ENCODE peak calls at places on chromosomes 3 and 15, in four cellular contexts. C is HepG2, N is H1, J is GM12878. X is an unnamed sample.

GRCh38 chr3:50575372-50575771 is 6.0 kb downstream of the HEMK1 start:
- DNase-seq in C (no peak), J (no peak), N (no peak), X (no peak)

GRCh38 chr15:63915209-63915887 is 81.6 kb upstream of the HERC1 start:
- DNase-seq in C (no peak), N (no peak), J (no peak), X (no peak)

GRCh38 chr15:31128919-31129768 is 27.6 kb upstream of the TRPM1 start:
- DNase-seq in N (peak), J (no peak), C (peak), X (peak)

GRCh38 chr3:121809249-121809648 is 25.6 kb downstream of the IQCB1 start:
- DNase-seq in C (no peak), N (no peak), J (peak), X (no peak)

GRCh38 chr15:28123408-28124023 is 24.4 kb upstream of the OCA2 start:
- DNase-seq in C (peak), N (peak), J (no peak), X (peak)

GRCh38 chr3:176905331-176905730 is 292.0 kb downstream of the TBL1XR1 start:
- DNase-seq in C (no peak), N (no peak), J (no peak), X (no peak)

GRCh38 chr3:87136066-87136596 is 91.0 kb upstream of the CHMP2B start:
- DNase-seq in J (no peak), N (no peak), C (no peak), X (no peak)

GRCh38 chr3:33875680-33876079 is 77.2 kb downstream of the PDCD6IP start:
- DNase-seq in C (no peak), J (no peak), N (no peak), X (no peak)

GRCh38 chr3:115448856-115449255 is 174.5 kb upstream of the GAP43 start:
- DNase-seq in J (no peak), N (no peak), C (no peak), X (no peak)

GRCh38 chr15:53835309-53835708 is 75.8 kb upstream of the WDR72 start:
- DNase-seq in C (no peak), N (no peak), J (no peak), X (no peak)

GRCh38 chr15:68612979-68613740 is 34.4 kb downstream of the CORO2B start:
- DNase-seq in C (no peak), J (no peak), N (no peak), X (no peak)

GRCh38 chr3:147903037-147903436 is 493.9 kb downstream of the ZIC1 start:
- DNase-seq in J (no peak), C (no peak), N (no peak), X (no peak)

GRCh38 chr3:168162172-168162571 is 66.4 kb upstream of the GOLIM4 start:
- DNase-seq in J (no peak), N (no peak), C (no peak), X (no peak)

GRCh38 chr15:49238342-49238741 is 68.3 kb downstream of the GALK2 start:
- DNase-seq in C (no peak), N (no peak), J (no peak), X (peak)

GRCh38 chr15:82810061-82810862 is 834 bp downstream of the WHAMM start:
- DNase-seq in C (peak), N (no peak), J (no peak), X (peak)

GRCh38 chr3:123063034-123063433 is 3.8 kb upstream of the PDIA5 start:
- DNase-seq in N (no peak), J (no peak), C (no peak), X (no peak)

GRCh38 chr15:67148196-67148701 is 82.8 kb downstream of the SMAD3 start:
- DNase-seq in C (peak), N (no peak), J (no peak), X (no peak)

GRCh38 chr3:129112308-129113052 is 9.1 kb downstream of the RAB43 start:
- DNase-seq in J (no peak), N (no peak), C (peak), X (no peak)

GRCh38 chr3:165669502-165669901 is 167.7 kb downstream of the BCHE start:
- DNase-seq in N (no peak), C (no peak), J (no peak), X (no peak)

GRCh38 chr3:72368331-72368975 is 479.8 kb downstream of the SHQ1 start:
- DNase-seq in C (no peak), N (no peak), J (no peak), X (no peak)

GRCh38 chr3:134449277-134449676 is 36.5 kb downstream of the ANAPC13 start:
- DNase-seq in N (no peak), J (no peak), C (peak), X (peak)

GRCh38 chr3:113847243-113847642 is 8.7 kb downstream of the GRAMD1C start:
- DNase-seq in N (no peak), J (no peak), C (no peak), X (no peak)

GRCh38 chr3:124407260-124407659 is 323.0 kb upstream of the UMPS start:
- DNase-seq in J (no peak), C (no peak), N (no peak), X (no peak)

GRCh38 chr15:67177750-67178149 is 76.7 kb downstream of the AAGAB start:
- DNase-seq in C (no peak), J (no peak), N (no peak), X (no peak)

GRCh38 chr15:70526221-70526973 is 237.0 kb downstream of the UACA start:
- DNase-seq in J (no peak), C (no peak), N (no peak), X (peak)

GRCh38 chr15:82570721-82571519 is 30.7 kb upstream of the RPS17 start:
- DNase-seq in J (no peak), C (no peak), N (no peak), X (peak)

GRCh38 chr3:16174976-16175901 is 759 bp downstream of the GALNT15 start:
- DNase-seq in J (no peak), N (no peak), C (no peak), X (no peak)

GRCh38 chr3:32384938-32385337 is 6.7 kb upstream of the CMTM7 start:
- DNase-seq in J (no peak), C (no peak), N (no peak), X (peak)

GRCh38 chr3:150296123-150296750 is 111.9 kb upstream of the TSC22D2 start:
- DNase-seq in J (no peak), N (no peak), C (no peak), X (no peak)

GRCh38 chr3:124887177-124887995 is at the start of gene ITGB5:
- DNase-seq in J (no peak), C (peak), N (no peak), X (peak)

GRCh38 chr3:170007031-170007663 is 30.6 kb upstream of the GPR160 start:
- DNase-seq in N (no peak), J (peak), C (peak), X (no peak)

DNA sequence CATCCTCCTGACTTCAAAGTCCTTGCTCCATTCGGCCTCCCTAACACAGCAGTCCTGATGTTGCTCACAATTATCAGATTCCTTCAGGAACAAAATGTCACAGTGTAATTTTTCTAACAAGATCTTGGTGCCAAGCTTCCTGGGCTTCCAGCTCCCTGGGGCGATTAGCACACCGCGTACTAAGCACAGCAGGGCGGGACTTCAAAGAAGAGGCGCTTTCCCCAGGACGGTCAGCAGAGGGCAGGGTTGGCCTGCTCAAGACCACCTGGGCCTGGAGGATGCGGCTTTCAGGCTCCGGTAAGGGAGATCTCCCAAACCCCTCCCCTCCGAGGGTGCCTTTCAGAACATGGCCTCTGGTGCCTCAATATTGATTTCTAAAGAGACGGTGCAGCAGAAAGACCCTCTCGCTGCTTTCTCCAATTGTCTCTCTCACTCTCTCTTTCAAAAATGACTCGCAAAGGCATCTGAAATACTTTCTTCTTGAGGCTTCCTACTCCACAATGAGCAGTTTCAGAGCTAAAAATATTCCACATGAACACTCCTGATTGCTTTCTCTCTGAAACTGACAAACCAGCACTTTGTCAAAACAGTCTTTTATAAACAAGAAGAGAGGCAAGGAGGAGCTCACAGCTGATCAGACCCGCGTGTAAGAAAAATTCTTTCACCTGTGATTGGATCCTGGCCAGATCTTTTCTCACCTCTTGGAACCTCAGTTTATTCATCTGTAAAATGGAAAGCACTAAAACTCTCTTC is 154.1 kb downstream of the ADAMTS9 start:
- DNase-seq in C (peak), J (peak), N (peak), X (peak)
- TF ChIP-seq MAX in C (no peak), J (no peak), N (peak), X (no peak)

GRCh38 chr15:48177383-48177874 is 666 bp downstream of the MYEF2 start:
- DNase-seq in J (peak), C (no peak), N (no peak), X (peak)
- TF ChIP-seq TCF12 in J (no peak), C (no peak), N (no peak), X (no peak)

DNA sequence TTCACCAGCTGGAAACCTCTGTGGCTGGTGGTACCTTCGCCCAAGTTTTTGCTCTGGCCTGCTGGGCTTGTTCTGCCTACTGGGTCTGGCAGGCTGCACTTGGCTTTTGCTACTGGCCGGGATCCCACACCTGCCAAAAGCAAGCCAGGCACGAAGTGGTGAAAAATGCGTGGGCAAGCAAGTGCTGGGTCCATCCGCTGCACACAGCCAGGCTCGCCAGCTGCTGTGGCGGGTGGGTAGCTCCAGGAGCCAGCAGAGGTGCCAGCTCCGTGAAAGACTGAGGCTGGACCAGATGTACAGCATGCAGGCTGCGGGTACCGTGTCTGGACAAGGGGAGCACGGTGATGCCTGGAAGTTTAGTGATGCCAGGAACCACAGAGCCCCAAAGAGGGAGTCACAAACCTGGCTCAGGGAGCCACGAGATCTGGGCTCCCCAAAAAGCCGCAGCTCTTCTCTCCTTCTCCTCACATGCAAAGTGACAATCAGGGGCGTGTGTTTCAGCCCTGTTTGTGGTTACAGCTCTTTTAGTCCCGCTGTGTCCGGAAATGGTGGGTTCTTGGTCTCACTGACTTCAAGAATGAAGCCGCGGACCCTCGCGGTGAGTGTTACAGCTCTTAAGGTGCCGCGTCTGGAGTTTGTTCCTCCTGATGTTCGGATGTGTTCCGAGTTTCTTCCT is 1455.6 kb upstream of the GBE1 start:
- DNase-seq in J (no peak), N (no peak), C (no peak), X (no peak)
- TF ChIP-seq MAX in J (no peak), N (no peak), C (no peak), X (no peak)

DNA sequence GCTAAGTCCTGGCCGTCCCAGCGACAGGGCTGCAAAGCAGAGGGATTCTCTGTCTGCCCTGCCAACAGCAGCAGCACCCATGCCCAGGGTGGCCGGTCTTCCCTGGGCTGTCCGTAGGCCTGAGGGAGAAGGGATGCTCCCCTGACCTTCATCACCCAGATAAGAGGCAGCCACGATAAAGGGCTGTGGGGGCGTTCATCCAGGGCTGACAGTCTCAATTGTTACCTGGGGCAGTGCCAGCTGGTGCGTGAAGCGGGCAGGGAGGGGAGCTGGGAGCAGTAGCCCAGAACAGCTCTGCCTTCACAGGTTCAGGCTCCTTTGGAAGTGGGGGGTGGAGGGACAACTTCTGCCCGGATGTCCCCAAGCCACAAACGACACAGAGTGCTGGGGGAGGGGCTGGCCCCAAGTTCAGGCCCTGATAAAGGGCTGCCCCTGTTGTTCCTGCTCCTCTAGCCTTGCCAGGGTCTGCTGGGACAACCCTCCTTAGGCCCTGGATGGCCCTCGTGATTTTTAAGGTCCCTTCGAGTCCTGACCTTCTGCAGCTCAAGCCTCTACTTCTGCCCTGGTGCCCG is 94.7 kb downstream of the RAB11A start:
- DNase-seq in N (no peak), C (no peak), J (no peak), X (peak)
- TF ChIP-seq TCF12 in N (no peak), C (no peak), J (no peak), X (no peak)

GRCh38 chr3:112813016-112813415 is 33.6 kb downstream of the CD200R1L start:
- DNase-seq in N (no peak), C (no peak), J (no peak), X (no peak)

GRCh38 chr3:112811917-112812660 is 34.6 kb downstream of the CD200R1L start:
- DNase-seq in N (no peak), C (no peak), J (no peak), X (no peak)

GRCh38 chr3:112813723-112814171 is 32.9 kb downstream of the CD200R1L start:
- DNase-seq in N (no peak), J (peak), C (no peak), X (no peak)

GRCh38 chr3:112815981-112816380 is 30.7 kb downstream of the CD200R1L start:
- DNase-seq in C (no peak), N (no peak), J (no peak), X (no peak)

GRCh38 chr3:112814256-112814655 is 32.4 kb downstream of the CD200R1L start:
- DNase-seq in N (no peak), J (no peak), C (peak), X (no peak)
- TF ChIP-seq MAX in N (no peak), J (no peak), C (no peak), X (no peak)

GRCh38 chr15:93664180-93664951 is 567.0 kb upstream of the MCTP2 start:
- DNase-seq in N (no peak), J (no peak), C (no peak), X (no peak)
- TF ChIP-seq TCF12 in N (no peak), J (no peak), C (no peak), X (no peak)

DNA sequence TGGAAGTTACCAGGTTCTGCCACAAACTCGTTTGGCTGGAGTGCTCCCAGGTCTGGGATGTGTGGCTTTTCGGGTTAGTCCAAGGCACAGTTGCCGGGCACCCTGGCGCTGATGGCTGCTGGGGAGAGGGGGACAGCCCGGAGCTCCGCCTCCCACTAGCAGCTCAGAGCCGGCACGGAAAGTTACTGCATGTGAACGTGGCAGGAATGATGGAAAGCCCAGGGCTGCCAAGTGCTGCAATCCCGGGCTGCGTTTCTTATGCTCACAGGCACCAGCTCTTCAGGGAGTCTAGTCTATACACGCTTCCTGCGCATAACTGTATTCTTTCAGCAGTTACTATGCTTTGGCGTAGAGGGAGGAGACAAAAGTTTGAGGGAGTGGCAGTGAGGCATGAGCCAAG is 141.8 kb upstream of the ICE2 start:
- DNase-seq in N (no peak), C (no peak), J (no peak), X (no peak)
- TF ChIP-seq MAX in N (no peak), C (no peak), J (no peak), X (no peak)

X was measured in SK-N-SH.